ENCODE peak calls at places on chromosomes 2 and 18, in six cellular contexts. One of them, this sample, is unnamed.

GRCh38 chr2:3516831-3517230 is 2.5 kb downstream of the ADI1 start:
- DNase-seq in RWPE2: no peak
- DNase-seq in aorta: no peak
- DNase-seq in tibial artery: no peak
- DNase-seq in lower leg skin: no peak
- DNase-seq in IMR-90: no peak
- DNase-seq in this sample: no peak

GRCh38 chr2:26355038-26355995 is 8.7 kb upstream of the ADGRF3 start:
- DNase-seq in RWPE2: no peak
- DNase-seq in aorta: no peak
- DNase-seq in tibial artery: no peak
- DNase-seq in lower leg skin: no peak
- DNase-seq in IMR-90: peak
- DNase-seq in this sample: no peak

GRCh38 chr2:134320930-134321329 is 67.1 kb downstream of the MGAT5 start:
- DNase-seq in RWPE2: no peak
- DNase-seq in aorta: peak
- DNase-seq in tibial artery: no peak
- DNase-seq in lower leg skin: no peak
- DNase-seq in IMR-90: no peak
- DNase-seq in this sample: peak

GRCh38 chr2:186129767-186130581 is 356.1 kb upstream of the ZC3H15 start:
- DNase-seq in RWPE2: no peak
- DNase-seq in aorta: no peak
- DNase-seq in tibial artery: no peak
- DNase-seq in lower leg skin: no peak
- DNase-seq in IMR-90: peak
- DNase-seq in this sample: no peak

GRCh38 chr18:44592639-44593038 is 88.0 kb upstream of the SETBP1 start:
- DNase-seq in RWPE2: no peak
- DNase-seq in aorta: no peak
- DNase-seq in tibial artery: no peak
- DNase-seq in lower leg skin: no peak
- DNase-seq in IMR-90: peak
- DNase-seq in this sample: no peak

GRCh38 chr18:39770399-39770798 is 2184.6 kb upstream of the PIK3C3 start:
- DNase-seq in RWPE2: no peak
- DNase-seq in aorta: no peak
- DNase-seq in tibial artery: no peak
- DNase-seq in lower leg skin: no peak
- DNase-seq in IMR-90: no peak
- DNase-seq in this sample: no peak

GRCh38 chr2:181656450-181657261 is at the start of gene CERKL:
- DNase-seq in RWPE2: peak
- DNase-seq in aorta: peak
- DNase-seq in tibial artery: no peak
- DNase-seq in lower leg skin: no peak
- DNase-seq in IMR-90: peak
- DNase-seq in this sample: no peak

GRCh38 chr18:24319757-24320156 is 77.9 kb downstream of the OSBPL1A start:
- DNase-seq in RWPE2: no peak
- DNase-seq in aorta: no peak
- DNase-seq in tibial artery: no peak
- DNase-seq in lower leg skin: no peak
- DNase-seq in IMR-90: no peak
- DNase-seq in this sample: no peak

GRCh38 chr2:71694501-71695234 is 241.3 kb downstream of the DYSF start:
- DNase-seq in RWPE2: peak
- DNase-seq in aorta: peak
- DNase-seq in tibial artery: no peak
- DNase-seq in lower leg skin: peak
- DNase-seq in IMR-90: no peak
- DNase-seq in this sample: no peak

GRCh38 chr2:71691747-71692455 is 238.5 kb downstream of the DYSF start:
- DNase-seq in RWPE2: peak
- DNase-seq in aorta: peak
- DNase-seq in tibial artery: no peak
- DNase-seq in lower leg skin: peak
- DNase-seq in IMR-90: no peak
- DNase-seq in this sample: no peak

GRCh38 chr2:71695235-71696120 is 242.1 kb downstream of the DYSF start:
- DNase-seq in RWPE2: peak
- DNase-seq in aorta: peak
- DNase-seq in tibial artery: no peak
- DNase-seq in lower leg skin: peak
- DNase-seq in IMR-90: no peak
- DNase-seq in this sample: no peak

GRCh38 chr2:71692621-71693277 is 239.4 kb downstream of the DYSF start:
- DNase-seq in RWPE2: peak
- DNase-seq in aorta: peak
- DNase-seq in tibial artery: no peak
- DNase-seq in lower leg skin: peak
- DNase-seq in IMR-90: no peak
- DNase-seq in this sample: no peak

DNA sequence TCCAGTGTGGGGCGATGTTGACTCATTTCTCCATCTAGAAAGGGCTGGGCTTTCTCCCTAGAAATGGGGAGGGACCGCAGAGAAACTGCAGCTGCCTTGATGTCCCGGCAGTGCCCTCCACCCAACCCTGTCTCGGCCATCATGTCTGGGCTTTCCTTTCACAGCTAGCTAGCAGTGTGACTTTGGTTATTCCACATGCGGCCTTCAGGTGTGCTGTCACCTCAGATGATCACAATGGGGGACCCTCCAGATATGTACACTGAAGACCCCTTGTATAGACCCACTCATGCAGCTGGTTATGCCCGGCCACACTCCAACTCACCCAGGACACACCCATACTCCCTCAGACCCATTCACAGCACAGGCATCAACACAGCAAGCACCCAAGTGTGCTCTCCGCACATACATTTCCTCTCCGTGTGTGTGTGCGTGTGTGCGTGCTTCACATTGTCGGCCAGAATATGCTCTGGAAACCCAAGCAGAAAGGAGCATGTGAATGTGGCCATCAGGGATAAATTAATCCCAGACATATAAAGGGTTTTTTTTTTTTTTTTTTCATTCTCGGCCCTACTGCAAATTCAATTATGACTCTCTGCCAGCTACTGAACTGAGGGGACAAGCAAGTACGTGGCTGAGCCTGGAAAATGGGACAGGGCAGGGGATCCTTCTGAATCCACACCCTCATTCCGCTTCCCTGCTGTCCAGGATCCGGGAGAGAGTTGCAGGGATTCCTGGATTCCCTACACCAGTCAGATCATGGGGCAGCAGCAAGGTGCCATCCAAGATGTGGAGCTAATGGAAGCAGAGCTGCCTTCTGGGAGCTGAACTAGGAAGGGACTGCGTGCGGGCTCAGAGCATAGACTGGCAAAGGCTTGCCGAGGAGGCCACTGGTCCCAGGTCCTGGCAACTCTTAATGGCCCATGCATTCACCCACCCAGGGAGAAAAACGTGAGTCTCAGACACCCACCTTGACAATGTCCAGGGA is 240.2 kb downstream of the DYSF start:
- DNase-seq in RWPE2: peak
- DNase-seq in aorta: peak
- DNase-seq in tibial artery: no peak
- DNase-seq in lower leg skin: peak
- DNase-seq in IMR-90: no peak
- DNase-seq in this sample: no peak
- H3K4me3 ChIP-seq in RWPE2: no peak
- H3K4me3 ChIP-seq in aorta: no peak
- H3K4me3 ChIP-seq in tibial artery: no peak
- H3K4me3 ChIP-seq in lower leg skin: no peak
- H3K4me3 ChIP-seq in IMR-90: no peak
- H3K4me3 ChIP-seq in this sample: no peak

GRCh38 chr2:154696771-154697170 is 1.7 kb upstream of the KCNJ3 start:
- DNase-seq in RWPE2: no peak
- DNase-seq in aorta: no peak
- DNase-seq in tibial artery: no peak
- DNase-seq in lower leg skin: no peak
- DNase-seq in IMR-90: no peak
- DNase-seq in this sample: no peak

GRCh38 chr2:154698789-154699559 is 479 bp downstream of the KCNJ3 start:
- DNase-seq in RWPE2: peak
- DNase-seq in aorta: peak
- DNase-seq in tibial artery: no peak
- DNase-seq in lower leg skin: no peak
- DNase-seq in IMR-90: no peak
- DNase-seq in this sample: no peak

GRCh38 chr2:154699560-154699901 is 1.0 kb downstream of the KCNJ3 start:
- DNase-seq in RWPE2: no peak
- DNase-seq in aorta: no peak
- DNase-seq in tibial artery: no peak
- DNase-seq in lower leg skin: no peak
- DNase-seq in IMR-90: no peak
- DNase-seq in this sample: no peak

GRCh38 chr2:154698238-154698788 is at the start of gene KCNJ3:
- DNase-seq in RWPE2: no peak
- DNase-seq in aorta: no peak
- DNase-seq in tibial artery: no peak
- DNase-seq in lower leg skin: no peak
- DNase-seq in IMR-90: no peak
- DNase-seq in this sample: no peak

DNA sequence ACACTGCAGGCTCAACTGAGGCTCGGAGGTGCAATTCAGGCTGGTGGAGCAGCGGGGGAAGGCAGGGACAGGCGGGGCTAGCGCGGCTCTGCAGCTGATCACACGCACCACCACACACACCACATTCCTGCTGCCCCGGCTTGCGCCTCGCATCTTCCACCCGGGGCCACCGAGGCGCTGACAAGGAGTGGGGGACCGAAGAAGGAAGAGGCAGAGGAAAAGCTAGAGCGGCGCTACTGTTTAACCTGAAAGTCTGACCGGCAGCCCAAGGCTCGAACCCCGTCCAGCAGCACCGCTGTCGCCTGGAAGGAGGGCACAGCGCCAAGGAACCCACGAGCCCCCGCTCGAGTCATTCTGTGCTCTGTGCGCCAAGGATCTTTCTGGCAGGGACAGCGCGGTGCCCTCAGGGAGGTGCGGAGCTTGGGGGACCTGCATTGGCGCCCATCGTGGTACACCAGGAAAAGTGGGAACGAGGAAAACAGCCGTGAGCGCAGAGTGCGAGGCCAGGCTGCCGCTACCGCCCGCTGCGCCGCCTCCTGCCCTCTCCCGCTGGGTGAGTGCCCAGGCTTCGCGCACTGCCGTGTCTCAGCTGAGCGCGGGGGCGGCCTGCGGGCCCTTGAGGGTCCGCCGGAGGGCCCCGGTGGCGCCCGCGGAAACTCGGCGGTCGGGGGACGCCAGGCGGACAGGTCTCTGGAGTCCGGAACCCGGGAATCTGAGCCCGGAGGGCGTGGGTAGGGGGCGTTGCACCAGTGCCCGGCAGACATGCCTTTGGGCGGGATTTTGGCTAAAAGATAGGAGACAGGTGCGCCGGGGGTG is 865 bp upstream of the KCNJ3 start:
- DNase-seq in RWPE2: no peak
- DNase-seq in aorta: peak
- DNase-seq in tibial artery: peak
- DNase-seq in lower leg skin: no peak
- DNase-seq in IMR-90: no peak
- DNase-seq in this sample: no peak
- H3K4me3 ChIP-seq in RWPE2: no peak
- H3K4me3 ChIP-seq in aorta: peak
- H3K4me3 ChIP-seq in tibial artery: peak
- H3K4me3 ChIP-seq in lower leg skin: no peak
- H3K4me3 ChIP-seq in IMR-90: no peak
- H3K4me3 ChIP-seq in this sample: no peak

GRCh38 chr2:201064797-201065329 is 6.6 kb downstream of the HYCC2 start:
- DNase-seq in RWPE2: no peak
- DNase-seq in aorta: no peak
- DNase-seq in tibial artery: no peak
- DNase-seq in lower leg skin: no peak
- DNase-seq in IMR-90: no peak
- DNase-seq in this sample: no peak
- H3K4me3 ChIP-seq in RWPE2: no peak
- H3K4me3 ChIP-seq in aorta: no peak
- H3K4me3 ChIP-seq in tibial artery: no peak
- H3K4me3 ChIP-seq in lower leg skin: no peak
- H3K4me3 ChIP-seq in IMR-90: no peak
- H3K4me3 ChIP-seq in this sample: no peak

GRCh38 chr2:31258351-31258750 is 24.4 kb downstream of the EHD3 start:
- DNase-seq in RWPE2: no peak
- DNase-seq in aorta: no peak
- DNase-seq in tibial artery: no peak
- DNase-seq in lower leg skin: no peak
- DNase-seq in IMR-90: no peak
- DNase-seq in this sample: no peak

GRCh38 chr2:31254237-31255203 is 20.6 kb downstream of the EHD3 start:
- DNase-seq in RWPE2: no peak
- DNase-seq in aorta: no peak
- DNase-seq in tibial artery: no peak
- DNase-seq in lower leg skin: no peak
- DNase-seq in IMR-90: no peak
- DNase-seq in this sample: no peak

GRCh38 chr2:31256611-31257382 is 22.8 kb downstream of the EHD3 start:
- DNase-seq in RWPE2: no peak
- DNase-seq in aorta: no peak
- DNase-seq in tibial artery: no peak
- DNase-seq in lower leg skin: no peak
- DNase-seq in IMR-90: no peak
- DNase-seq in this sample: no peak

GRCh38 chr2:31253344-31254155 is 19.6 kb downstream of the EHD3 start:
- DNase-seq in RWPE2: no peak
- DNase-seq in aorta: no peak
- DNase-seq in tibial artery: no peak
- DNase-seq in lower leg skin: no peak
- DNase-seq in IMR-90: no peak
- DNase-seq in this sample: no peak

DNA sequence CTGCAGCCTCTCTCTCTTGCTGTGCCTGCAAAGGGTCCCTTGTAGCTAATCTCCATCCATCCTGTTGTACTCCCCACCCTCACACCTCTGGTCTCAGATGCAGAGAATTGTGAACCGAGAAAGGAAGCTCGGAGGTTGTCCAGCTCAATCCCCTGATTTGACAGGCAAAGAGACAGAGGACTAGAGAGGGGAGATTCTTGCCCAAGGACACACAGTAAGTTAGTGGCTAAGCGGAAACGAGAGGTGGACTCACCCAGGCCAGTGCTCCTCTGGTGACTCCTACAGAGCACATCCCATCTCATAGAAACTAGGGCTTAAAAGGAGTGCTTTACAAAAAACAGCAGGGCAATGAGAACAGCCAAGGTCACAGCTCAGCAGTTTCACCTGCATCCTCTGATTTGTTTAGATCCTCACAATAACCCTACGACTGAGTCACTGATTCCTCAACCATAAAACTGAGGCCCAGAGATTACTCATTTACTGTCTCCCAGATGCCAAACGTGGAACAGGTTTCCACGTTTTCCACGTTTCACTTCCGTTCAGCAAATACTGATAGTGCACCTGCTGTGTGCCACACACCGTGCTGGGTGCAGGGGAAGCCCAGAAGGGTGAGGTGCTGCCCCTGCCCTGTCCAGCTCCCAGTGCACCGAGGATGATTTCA is 22.1 kb downstream of the EHD3 start:
- DNase-seq in RWPE2: no peak
- DNase-seq in aorta: no peak
- DNase-seq in tibial artery: no peak
- DNase-seq in lower leg skin: no peak
- DNase-seq in IMR-90: peak
- DNase-seq in this sample: no peak
- H3K4me3 ChIP-seq in RWPE2: no peak
- H3K4me3 ChIP-seq in aorta: no peak
- H3K4me3 ChIP-seq in tibial artery: no peak
- H3K4me3 ChIP-seq in lower leg skin: no peak
- H3K4me3 ChIP-seq in IMR-90: no peak
- H3K4me3 ChIP-seq in this sample: no peak

GRCh38 chr2:109494842-109495241 is 118.9 kb downstream of the SEPTIN10 start:
- DNase-seq in RWPE2: no peak
- DNase-seq in aorta: no peak
- DNase-seq in tibial artery: no peak
- DNase-seq in lower leg skin: no peak
- DNase-seq in IMR-90: no peak
- DNase-seq in this sample: no peak
- H3K4me3 ChIP-seq in RWPE2: no peak
- H3K4me3 ChIP-seq in aorta: no peak
- H3K4me3 ChIP-seq in tibial artery: no peak
- H3K4me3 ChIP-seq in lower leg skin: no peak
- H3K4me3 ChIP-seq in IMR-90: no peak
- H3K4me3 ChIP-seq in this sample: no peak